ENCODE peak calls at places on chromosomes 7 and 10, in six cellular contexts. A is activated naive CD8-positive, alpha-beta T cell treated with anti-CD3 and anti-CD28 coated beads, Interleukin-2, amount 50 U/mL, for 24 hours; V is B cell; R is stimulated activated CD4-positive, alpha-beta T cell treated with anti-CD3 and anti-CD28 coated beads, Interleukin-4, amount 100 ng/mL, for 1 hour; L is progenitor cell of endocrine pancreas; O is HFFc6. C is an unnamed sample.
A peak's percentile ranks its signal among the peaks of the same experiment; 100 is the strongest.

GRCh38 chr7:1693419-1693990 is 23.4 kb downstream of the ELFN1 start:
- DNase-seq in A (no peak), V (no peak), R (no peak), L (no peak), O (no peak), C (peak; percentile 53)

GRCh38 chr7:155885162-155886160 is 73.2 kb upstream of the SHH start:
- DNase-seq in A (no peak), V (no peak), R (no peak), L (no peak), O (no peak), C (no peak)

GRCh38 chr10:79245539-79246208 is 101.6 kb upstream of the PPIF start:
- DNase-seq in A (peak; percentile 8), V (no peak), R (no peak), L (no peak), O (no peak), C (no peak)

GRCh38 chr7:47244692-47245091 is 337.2 kb downstream of the TNS3 start:
- DNase-seq in A (no peak), V (no peak), R (no peak), L (no peak), O (no peak), C (no peak)

GRCh38 chr10:110444009-110444347 is 53.7 kb upstream of the DUSP5 start:
- DNase-seq in A (no peak), V (no peak), R (no peak), L (no peak), O (no peak), C (no peak)

GRCh38 chr7:137715101-137715500 is 131.7 kb downstream of the DGKI start:
- DNase-seq in A (no peak), V (no peak), R (no peak), L (no peak), O (no peak), C (no peak)

GRCh38 chr10:127012769-127013152 is 107.5 kb downstream of the DOCK1 start:
- DNase-seq in A (no peak), V (no peak), R (no peak), L (no peak), O (no peak), C (no peak)

GRCh38 chr10:125407000-125407502 is 246.7 kb upstream of the CTBP2 start:
- DNase-seq in A (no peak), V (no peak), R (no peak), L (no peak), O (peak; percentile 53), C (no peak)

GRCh38 chr10:79299397-79300370 is 47.6 kb upstream of the PPIF start:
- DNase-seq in A (no peak), V (no peak), R (no peak), L (no peak), O (peak; percentile 91), C (no peak)

GRCh38 chr7:69864283-69864682 is 266.0 kb downstream of the AUTS2 start:
- DNase-seq in A (no peak), V (no peak), R (no peak), L (no peak), O (no peak), C (no peak)

GRCh38 chr7:95199779-95200558 is 124.4 kb downstream of the PON1 start:
- DNase-seq in A (no peak), V (peak; percentile 10), R (no peak), L (no peak), O (peak; percentile 41), C (no peak)

GRCh38 chr10:95260909-95261552 is 29.8 kb downstream of the PDLIM1 start:
- DNase-seq in A (no peak), V (no peak), R (no peak), L (no peak), O (peak; percentile 71), C (peak; percentile 28)

GRCh38 chr7:54354436-54354835 is 187.7 kb upstream of the VSTM2A start:
- DNase-seq in A (no peak), V (no peak), R (no peak), L (no peak), O (no peak), C (no peak)

GRCh38 chr10:4121531-4122380 is 336.7 kb upstream of the KLF6 start:
- DNase-seq in A (no peak), V (peak; percentile 20), R (no peak), L (no peak), O (no peak), C (no peak)

GRCh38 chr7:122605929-122606328 is 93.0 kb downstream of the RNF133 start:
- DNase-seq in A (no peak), V (no peak), R (no peak), L (no peak), O (no peak), C (no peak)

GRCh38 chr7:150740053-150740452 is 2.8 kb downstream of the GIMAP5 start:
- DNase-seq in A (no peak), V (no peak), R (no peak), L (no peak), O (no peak), C (no peak)

GRCh38 chr10:126247454-126247975 is 140.8 kb downstream of the ADAM12 start:
- DNase-seq in A (no peak), V (no peak), R (no peak), L (no peak), O (peak; percentile 99), C (peak; percentile 27)

GRCh38 chr7:39686261-39686924 is 63.0 kb downstream of the RALA start:
- DNase-seq in A (no peak), V (no peak), R (no peak), L (no peak), O (peak; percentile 65), C (no peak)

GRCh38 chr10:114856544-114857287 is 35.1 kb downstream of the FHIP2A start:
- DNase-seq in A (no peak), V (no peak), R (no peak), L (no peak), O (peak; percentile 81), C (no peak)

GRCh38 chr7:2384354-2385243 is 18.8 kb upstream of the CHST12 start:
- DNase-seq in A (no peak), V (no peak), R (no peak), L (no peak), O (no peak), C (no peak)

GRCh38 chr7:36182854-36183604 is 30.0 kb downstream of the EEPD1 start:
- DNase-seq in A (no peak), V (no peak), R (no peak), L (no peak), O (no peak), C (no peak)

GRCh38 chr7:6286486-6286885 is 14.1 kb upstream of the CYTH3 start:
- DNase-seq in A (no peak), V (no peak), R (no peak), L (no peak), O (peak; percentile 39), C (no peak)

GRCh38 chr10:77249901-77250459 is 387.6 kb downstream of the KCNMA1 start:
- DNase-seq in A (no peak), V (no peak), R (no peak), L (no peak), O (no peak), C (no peak)

GRCh38 chr10:6348091-6348862 is 145.5 kb downstream of the PFKFB3 start:
- DNase-seq in A (peak; percentile 83), V (peak; percentile 77), R (peak; percentile 78), L (no peak), O (peak; percentile 34), C (no peak)

GRCh38 chr10:13634207-13634606 is 47.4 kb downstream of the PRPF18 start:
- DNase-seq in A (no peak), V (no peak), R (no peak), L (no peak), O (no peak), C (no peak)

GRCh38 chr10:27490807-27491206 is 13.3 kb upstream of the RAB18 start:
- DNase-seq in A (no peak), V (no peak), R (no peak), L (no peak), O (no peak), C (no peak)

GRCh38 chr7:150952331-150953050 is 25.6 kb downstream of the KCNH2 start:
- DNase-seq in A (no peak), V (peak; percentile 46), R (no peak), L (no peak), O (no peak), C (no peak)

GRCh38 chr10:10489765-10490164 is 527.9 kb upstream of the CELF2 start:
- DNase-seq in A (no peak), V (no peak), R (no peak), L (no peak), O (no peak), C (no peak)

GRCh38 chr7:99460651-99461050 is 5.3 kb downstream of the ATP5MF start:
- DNase-seq in A (no peak), V (no peak), R (no peak), L (no peak), O (no peak), C (no peak)

GRCh38 chr10:111999205-111999914 is 184.2 kb downstream of the GPAM start:
- DNase-seq in A (no peak), V (no peak), R (no peak), L (no peak), O (no peak), C (no peak)

GRCh38 chr10:75971402-75972211 is 540.2 kb downstream of the LRMDA start:
- DNase-seq in A (no peak), V (no peak), R (no peak), L (no peak), O (peak; percentile 8), C (no peak)